ENCODE peak calls at places on chromosomes 11 and 22, in four cellular contexts. C, H, A and O are unnamed samples.

GRCh38 chr11:72732329-72732728 is 19.9 kb downstream of the ARAP1 start:
- DNase-seq in C (no peak), H (no peak), A (no peak), O (no peak)

GRCh38 chr22:19898831-19899567 is 42.6 kb upstream of the COMT start:
- DNase-seq in C (no peak), H (no peak), A (no peak), O (no peak)

GRCh38 chr11:17873571-17873970 is 139.0 kb downstream of the KCNC1 start:
- DNase-seq in C (no peak), H (no peak), A (no peak), O (no peak)

GRCh38 chr11:42239102-42239501 is 779.6 kb upstream of the LRRC4C start:
- DNase-seq in C (no peak), H (no peak), A (no peak), O (no peak)

GRCh38 chr22:46028069-46028991 is 51.4 kb upstream of the WNT7B start:
- DNase-seq in C (no peak), H (no peak), A (no peak), O (no peak)

GRCh38 chr22:22061085-22062077 is 78.8 kb upstream of the TOP3B start:
- DNase-seq in C (no peak), H (peak), A (no peak), O (no peak)

GRCh38 chr11:60349990-60350389 is 22.9 kb downstream of the MS4A6E start:
- DNase-seq in C (no peak), H (no peak), A (no peak), O (no peak)

GRCh38 chr22:32852346-32853251 is 51.1 kb downstream of the TIMP3 start:
- DNase-seq in C (no peak), H (peak), A (no peak), O (peak)

GRCh38 chr22:49693848-49694247 is 133.8 kb downstream of the BRD1 start:
- DNase-seq in C (no peak), H (no peak), A (no peak), O (no peak)

GRCh38 chr11:7593476-7593875 is 79.7 kb downstream of the PPFIBP2 start:
- DNase-seq in C (no peak), H (no peak), A (no peak), O (no peak)

GRCh38 chr11:76129729-76130128 is 76.6 kb downstream of the WNT11 start:
- DNase-seq in C (no peak), H (no peak), A (no peak), O (no peak)